ENCODE peak calls at places on chromosomes 7 and 10, in four cellular contexts. One of them, this sample, is unnamed.

GRCh38 chr7:1055084-1055450 is 10.7 kb downstream of the GPR146 start:
- DNase-seq in GM12878: no peak
- DNase-seq in HepG2: no peak
- DNase-seq in K562: peak
- DNase-seq in this sample: no peak

GRCh38 chr10:10785627-10786333 is 231.9 kb upstream of the CELF2 start:
- DNase-seq in K562: no peak
- DNase-seq in GM12878: no peak
- DNase-seq in HepG2: no peak
- DNase-seq in this sample: no peak

GRCh38 chr7:28272461-28272877 is 91.9 kb upstream of the JAZF1 start:
- DNase-seq in K562: no peak
- DNase-seq in GM12878: no peak
- DNase-seq in HepG2: no peak
- DNase-seq in this sample: peak

GRCh38 chr10:132611026-132611910 is 73.7 kb downstream of the INPP5A start:
- DNase-seq in GM12878: no peak
- DNase-seq in HepG2: no peak
- DNase-seq in K562: no peak
- DNase-seq in this sample: no peak

GRCh38 chr10:118594392-118595063 is 920 bp downstream of the PRLHR start:
- DNase-seq in K562: peak
- DNase-seq in GM12878: no peak
- DNase-seq in HepG2: no peak
- DNase-seq in this sample: peak

GRCh38 chr10:102455893-102456471 is 4.6 kb upstream of the C10orf95 start:
- DNase-seq in HepG2: no peak
- DNase-seq in GM12878: no peak
- DNase-seq in K562: no peak
- DNase-seq in this sample: no peak

GRCh38 chr10:128254486-128254885 is 128.3 kb upstream of the MKI67 start:
- DNase-seq in K562: no peak
- DNase-seq in GM12878: no peak
- DNase-seq in HepG2: no peak
- DNase-seq in this sample: no peak

GRCh38 chr10:55410415-55410885 is 609.4 kb upstream of the PCDH15 start:
- DNase-seq in HepG2: no peak
- DNase-seq in K562: no peak
- DNase-seq in GM12878: no peak
- DNase-seq in this sample: peak

GRCh38 chr7:156487811-156488523 is 152.6 kb upstream of the RNF32 start:
- DNase-seq in HepG2: peak
- DNase-seq in GM12878: no peak
- DNase-seq in K562: no peak
- DNase-seq in this sample: no peak

GRCh38 chr7:69732203-69732602 is 133.9 kb downstream of the AUTS2 start:
- DNase-seq in K562: no peak
- DNase-seq in GM12878: no peak
- DNase-seq in HepG2: peak
- DNase-seq in this sample: peak

GRCh38 chr7:73647725-73648592 is 19.7 kb upstream of the VPS37D start:
- DNase-seq in GM12878: no peak
- DNase-seq in HepG2: peak
- DNase-seq in K562: peak
- DNase-seq in this sample: peak

GRCh38 chr10:14345262-14345661 is 14.5 kb upstream of the FRMD4A start:
- DNase-seq in GM12878: no peak
- DNase-seq in K562: no peak
- DNase-seq in HepG2: no peak
- DNase-seq in this sample: no peak

GRCh38 chr10:67668448-67668847 is 27.5 kb downstream of the CTNNA3 start:
- DNase-seq in GM12878: no peak
- DNase-seq in K562: no peak
- DNase-seq in HepG2: peak
- DNase-seq in this sample: no peak

GRCh38 chr7:129189661-129190310 is 1.4 kb downstream of the SMO start:
- DNase-seq in HepG2: no peak
- DNase-seq in K562: no peak
- DNase-seq in GM12878: no peak
- DNase-seq in this sample: no peak

GRCh38 chr7:139821349-139822115 is 7.5 kb upstream of the TBXAS1 start:
- DNase-seq in GM12878: no peak
- DNase-seq in K562: no peak
- DNase-seq in HepG2: no peak
- DNase-seq in this sample: no peak

DNA sequence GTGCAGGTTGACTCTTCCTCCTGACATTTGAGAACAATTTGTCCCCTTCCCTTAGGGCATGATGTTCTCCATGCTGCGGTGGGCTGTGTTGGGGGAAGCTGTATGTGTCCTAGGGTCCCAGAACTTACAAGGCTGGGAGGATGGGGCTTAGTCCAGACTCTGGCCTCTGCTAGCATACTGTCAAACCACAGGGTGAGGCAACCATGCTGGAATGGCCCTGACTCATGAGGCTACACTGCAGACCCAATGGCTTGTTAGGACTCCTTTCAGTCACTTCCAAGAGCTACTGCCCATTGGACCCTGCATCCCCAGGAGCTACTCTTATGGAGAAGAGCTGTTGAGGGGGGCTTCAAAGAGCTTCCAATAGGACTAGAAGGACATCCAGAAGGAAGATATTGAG is 20.1 kb upstream of the FAM170B start:
- DNase-seq in GM12878: no peak
- DNase-seq in K562: no peak
- DNase-seq in HepG2: no peak
- DNase-seq in this sample: no peak
- TF ChIP-seq CREM in GM12878: no peak
- TF ChIP-seq CREM in K562: no peak
- TF ChIP-seq CREM in HepG2: no peak
- TF ChIP-seq CREM in this sample: no peak

GRCh38 chr7:46015107-46015868 is 94.2 kb upstream of the IGFBP3 start:
- DNase-seq in GM12878: no peak
- DNase-seq in K562: no peak
- DNase-seq in HepG2: peak
- DNase-seq in this sample: peak
- TF ChIP-seq NR2C2 in GM12878: no peak
- TF ChIP-seq NR2C2 in K562: no peak
- TF ChIP-seq NR2C2 in HepG2: no peak
- TF ChIP-seq NR2C2 in this sample: no peak

DNA sequence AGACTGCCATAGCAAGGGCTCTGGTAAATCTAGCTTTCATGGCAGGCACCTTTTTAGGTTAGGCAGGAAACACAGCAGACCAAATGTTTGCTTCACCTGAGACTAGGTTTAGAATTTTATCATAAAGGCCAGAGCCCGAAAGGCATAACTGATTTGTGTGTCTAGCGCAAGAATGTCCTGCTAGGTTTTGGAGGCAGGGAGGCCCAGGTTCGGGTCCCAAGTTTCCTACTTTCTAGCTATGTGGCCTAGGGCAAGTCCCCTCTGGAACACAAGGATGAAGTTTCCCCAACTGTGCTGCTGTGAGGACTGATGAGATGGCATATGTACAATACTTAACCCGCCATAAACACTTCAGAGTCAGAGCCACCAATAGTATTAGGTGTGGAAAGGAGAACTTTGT is 245.0 kb downstream of the SKAP2 start:
- DNase-seq in K562: no peak
- DNase-seq in GM12878: no peak
- DNase-seq in HepG2: no peak
- DNase-seq in this sample: no peak
- TF ChIP-seq CREM in K562: no peak
- TF ChIP-seq CREM in GM12878: no peak
- TF ChIP-seq CREM in HepG2: no peak
- TF ChIP-seq CREM in this sample: no peak

GRCh38 chr10:124706876-124707516 is 37.2 kb downstream of the FAM53B start:
- DNase-seq in K562: no peak
- DNase-seq in HepG2: no peak
- DNase-seq in GM12878: no peak
- DNase-seq in this sample: no peak

GRCh38 chr10:124705021-124705740 is 39.0 kb downstream of the FAM53B start:
- DNase-seq in GM12878: no peak
- DNase-seq in HepG2: no peak
- DNase-seq in K562: no peak
- DNase-seq in this sample: peak

GRCh38 chr10:124706462-124706857 is 37.7 kb downstream of the FAM53B start:
- DNase-seq in GM12878: no peak
- DNase-seq in K562: no peak
- DNase-seq in HepG2: no peak
- DNase-seq in this sample: no peak

GRCh38 chr10:124704428-124704805 is 39.8 kb downstream of the FAM53B start:
- DNase-seq in GM12878: no peak
- DNase-seq in HepG2: no peak
- DNase-seq in K562: no peak
- DNase-seq in this sample: no peak

DNA sequence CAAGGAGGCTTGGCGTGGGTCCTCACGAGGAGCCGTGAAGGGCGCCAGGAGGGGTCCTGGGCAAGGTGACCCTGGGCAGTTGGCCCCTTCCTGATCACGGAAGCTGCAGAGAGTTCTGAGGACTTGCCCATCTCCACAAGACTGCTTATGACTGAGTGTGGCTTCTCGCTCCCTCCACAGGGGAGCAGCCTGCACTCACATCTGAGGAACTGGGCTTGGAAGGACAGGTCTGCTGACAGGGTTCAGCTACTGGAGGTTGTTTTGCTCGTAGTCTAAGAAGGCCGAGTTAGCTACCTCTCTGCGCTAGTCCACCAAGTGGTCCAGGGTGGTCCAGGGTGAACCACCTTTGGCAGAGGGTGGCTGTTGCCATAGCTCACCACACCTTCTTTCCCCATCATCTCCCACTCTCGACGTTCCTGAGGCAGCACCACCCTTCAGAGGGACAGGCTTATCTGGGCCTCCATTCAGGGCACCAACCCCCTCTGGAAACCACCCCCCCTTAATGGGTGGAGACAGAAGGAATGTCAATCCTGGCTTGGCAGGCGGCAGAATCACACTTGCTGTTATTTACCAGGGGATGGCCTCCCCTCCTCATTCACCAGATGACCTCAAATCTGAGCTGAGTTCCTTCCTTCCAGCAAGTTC is 38.2 kb downstream of the FAM53B start:
- DNase-seq in HepG2: no peak
- DNase-seq in GM12878: no peak
- DNase-seq in K562: no peak
- DNase-seq in this sample: no peak
- TF ChIP-seq NR2C2 in HepG2: no peak
- TF ChIP-seq NR2C2 in GM12878: no peak
- TF ChIP-seq NR2C2 in K562: no peak
- TF ChIP-seq NR2C2 in this sample: no peak